ENCODE peak calls at places on chromosomes 2 and 18, in six cellular contexts. V is GM06990, C is astrocyte of the cerebellum, F is DND-41, B is keratinocyte, K is brain microvascular endothelial cell. P is an unnamed sample.

GRCh38 chr2:231640646-231641111 is 48.0 kb downstream of the TEX44 start:
- DNase-seq in B (no peak), K (peak), V (no peak), F (no peak), C (no peak), P (no peak)

GRCh38 chr2:19776941-19777514 is 124.8 kb downstream of the TTC32 start:
- DNase-seq in B (no peak), C (no peak), K (no peak), V (no peak), F (no peak), P (no peak)

GRCh38 chr18:76621782-76622495 is 126.9 kb upstream of the ZNF516 start:
- DNase-seq in K (peak), C (no peak), F (no peak), B (no peak), V (no peak), P (peak)

GRCh38 chr2:241445426-241445825 is 63.0 kb downstream of the STK25 start:
- DNase-seq in F (no peak), B (no peak), C (no peak), K (no peak), V (no peak), P (peak)

GRCh38 chr18:55079481-55080350 is 120.5 kb upstream of the CCDC68 start:
- DNase-seq in K (no peak), B (no peak), C (no peak), V (no peak), F (no peak), P (no peak)

GRCh38 chr18:9531791-9532410 is 56.6 kb downstream of the RALBP1 start:
- DNase-seq in C (no peak), K (peak), V (no peak), F (no peak), B (no peak), P (peak)

GRCh38 chr2:147273106-147273505 is 571.7 kb upstream of the ACVR2A start:
- DNase-seq in F (no peak), C (no peak), B (no peak), K (no peak), V (no peak), P (no peak)

GRCh38 chr2:20135631-20136050 is 84.2 kb upstream of the LAPTM4A start:
- DNase-seq in K (peak), B (no peak), F (peak), V (peak), C (no peak), P (peak)

GRCh38 chr2:109614715-109615636 is 812 bp downstream of the SOWAHC start:
- DNase-seq in C (no peak), V (no peak), F (no peak), K (no peak), B (no peak), P (no peak)

GRCh38 chr2:102593516-102593915 is 25.8 kb upstream of the SLC9A2 start:
- DNase-seq in V (no peak), F (no peak), K (no peak), B (no peak), C (no peak), P (no peak)

GRCh38 chr2:232772540-232772939 is 3.8 kb downstream of the KCNJ13 start:
- DNase-seq in K (no peak), V (peak), B (no peak), C (no peak), F (peak), P (no peak)

GRCh38 chr2:196758474-196759377 is 40.8 kb downstream of the GTF3C3 start:
- DNase-seq in C (peak), K (no peak), F (no peak), V (no peak), B (no peak), P (peak)
- TF ChIP-seq CTCF in C (no peak), K (peak), F (peak), V (no peak), B (no peak), P (peak)

GRCh38 chr2:111055735-111056134 is 65.0 kb upstream of the BCL2L11 start:
- DNase-seq in V (no peak), C (no peak), K (no peak), B (no peak), F (no peak), P (no peak)
- TF ChIP-seq CTCF in V (no peak), C (no peak), K (no peak), B (no peak), F (no peak), P (no peak)

DNA sequence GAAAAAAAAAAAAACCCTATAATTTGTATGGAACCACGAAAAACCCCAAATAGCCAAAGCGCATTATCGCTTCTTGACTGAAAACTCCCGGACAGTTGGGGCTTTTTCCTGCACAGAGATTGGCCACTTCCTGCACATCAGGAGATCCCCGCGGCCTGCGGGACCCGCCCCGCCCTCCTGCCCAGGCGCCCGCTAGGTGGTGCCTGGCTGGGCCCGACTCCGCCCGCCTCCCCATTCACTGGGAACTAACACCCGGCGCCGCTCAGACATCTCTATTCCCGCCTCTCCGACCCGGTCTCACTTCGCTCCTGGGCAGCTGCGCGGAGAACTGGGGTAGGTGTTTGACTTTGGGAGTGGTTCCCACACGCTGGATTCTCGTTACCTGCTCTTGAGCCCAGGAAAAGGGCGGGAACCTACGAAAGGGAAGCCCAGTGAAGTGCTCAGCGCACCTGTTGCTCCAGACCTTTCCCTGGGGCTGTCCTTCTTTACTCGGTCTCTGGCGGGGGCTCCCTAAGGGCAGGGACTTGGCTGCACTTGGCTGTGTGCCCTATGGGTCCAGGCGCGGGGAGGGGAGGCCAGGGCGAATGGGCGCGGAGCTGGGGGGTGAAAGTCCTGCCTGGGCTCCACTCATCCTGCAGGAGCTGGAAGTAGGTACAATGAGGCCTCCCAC is at the start of gene HMSD:
- DNase-seq in K (peak), C (no peak), F (no peak), V (peak), B (no peak), P (no peak)
- TF ChIP-seq CTCF in K (peak), C (peak), F (no peak), V (peak), B (peak), P (peak)

GRCh38 chr18:13480856-13481255 is 245.5 kb downstream of the FAM210A start:
- DNase-seq in K (no peak), C (no peak), F (no peak), B (no peak), V (no peak), P (no peak)
- TF ChIP-seq CTCF in K (no peak), C (no peak), F (no peak), B (no peak), V (no peak), P (no peak)

GRCh38 chr2:223760838-223761502 is 76.4 kb downstream of the AP1S3 start:
- DNase-seq in V (peak), B (peak), F (no peak), C (peak), K (peak), P (peak)
- TF ChIP-seq CTCF in V (peak), B (peak), F (peak), C (peak), K (peak), P (peak)

GRCh38 chr2:16008856-16009255 is 68.5 kb downstream of the MYCN start:
- DNase-seq in V (no peak), B (no peak), K (no peak), C (no peak), F (no peak), P (no peak)
- TF ChIP-seq CTCF in V (no peak), B (no peak), K (no peak), C (no peak), F (no peak), P (no peak)

P was measured in HFFc6.